ENCODE peak calls at places on chromosomes 2 and 18, in six cellular contexts. One of them, this sample, is unnamed.

GRCh38 chr2:100976634-100977391 is 25.3 kb upstream of the RPL31 start:
- DNase-seq in NCI-H82: no peak
- DNase-seq in GM10248: peak; percentile 79
- DNase-seq in KBM-7: no peak
- DNase-seq in HuH-7.5: no peak
- DNase-seq in HEK293T: no peak
- DNase-seq in this sample: no peak

GRCh38 chr2:239675856-239676715 is 275.3 kb upstream of the HDAC4 start:
- DNase-seq in NCI-H82: no peak
- DNase-seq in GM10248: no peak
- DNase-seq in KBM-7: no peak
- DNase-seq in HuH-7.5: no peak
- DNase-seq in HEK293T: no peak
- DNase-seq in this sample: no peak

GRCh38 chr2:136137982-136138381 is 20.0 kb upstream of the CXCR4 start:
- DNase-seq in NCI-H82: no peak
- DNase-seq in GM10248: no peak
- DNase-seq in KBM-7: no peak
- DNase-seq in HuH-7.5: no peak
- DNase-seq in HEK293T: no peak
- DNase-seq in this sample: no peak

GRCh38 chr2:197929886-197930227 is 125.5 kb downstream of the PLCL1 start:
- DNase-seq in NCI-H82: no peak
- DNase-seq in GM10248: no peak
- DNase-seq in KBM-7: no peak
- DNase-seq in HuH-7.5: no peak
- DNase-seq in HEK293T: no peak
- DNase-seq in this sample: no peak

GRCh38 chr18:79368681-79369080 is 27.0 kb upstream of the NFATC1 start:
- DNase-seq in NCI-H82: no peak
- DNase-seq in GM10248: no peak
- DNase-seq in KBM-7: peak; percentile 55
- DNase-seq in HuH-7.5: no peak
- DNase-seq in HEK293T: no peak
- DNase-seq in this sample: no peak

GRCh38 chr2:45681675-45682074 is 30.2 kb downstream of the PRKCE start:
- DNase-seq in NCI-H82: no peak
- DNase-seq in GM10248: peak; percentile 59
- DNase-seq in KBM-7: no peak
- DNase-seq in HuH-7.5: peak; percentile 16
- DNase-seq in HEK293T: peak; percentile 12
- DNase-seq in this sample: no peak

GRCh38 chr2:210553371-210553770 is 3.0 kb upstream of the CPS1 start:
- DNase-seq in NCI-H82: no peak
- DNase-seq in GM10248: no peak
- DNase-seq in KBM-7: no peak
- DNase-seq in HuH-7.5: no peak
- DNase-seq in HEK293T: no peak
- DNase-seq in this sample: no peak

GRCh38 chr2:691825-692224 is 14.6 kb upstream of the TMEM18 start:
- DNase-seq in NCI-H82: no peak
- DNase-seq in GM10248: no peak
- DNase-seq in KBM-7: no peak
- DNase-seq in HuH-7.5: no peak
- DNase-seq in HEK293T: no peak
- DNase-seq in this sample: no peak

GRCh38 chr2:105744091-105744908 is 412 bp upstream of the NCK2 start:
- DNase-seq in NCI-H82: peak; percentile 77
- DNase-seq in GM10248: peak; percentile 91
- DNase-seq in KBM-7: no peak
- DNase-seq in HuH-7.5: peak; percentile 77
- DNase-seq in HEK293T: peak; percentile 79
- DNase-seq in this sample: peak; percentile 85

GRCh38 chr2:82795446-82795845 is 1663.6 kb downstream of the SUCLG1 start:
- DNase-seq in NCI-H82: no peak
- DNase-seq in GM10248: no peak
- DNase-seq in KBM-7: no peak
- DNase-seq in HuH-7.5: no peak
- DNase-seq in HEK293T: no peak
- DNase-seq in this sample: no peak

GRCh38 chr18:40984856-40985255 is 970.2 kb upstream of the PIK3C3 start:
- DNase-seq in NCI-H82: no peak
- DNase-seq in GM10248: no peak
- DNase-seq in KBM-7: no peak
- DNase-seq in HuH-7.5: no peak
- DNase-seq in HEK293T: no peak
- DNase-seq in this sample: no peak

GRCh38 chr18:49849331-49850217 is 36.2 kb upstream of the ACAA2 start:
- DNase-seq in NCI-H82: no peak
- DNase-seq in GM10248: no peak
- DNase-seq in KBM-7: peak; percentile 14
- DNase-seq in HuH-7.5: peak; percentile 31
- DNase-seq in HEK293T: peak; percentile 10
- DNase-seq in this sample: peak; percentile 80

GRCh38 chr18:69491576-69491975 is 90.9 kb downstream of the DOK6 start:
- DNase-seq in NCI-H82: no peak
- DNase-seq in GM10248: no peak
- DNase-seq in KBM-7: no peak
- DNase-seq in HuH-7.5: no peak
- DNase-seq in HEK293T: no peak
- DNase-seq in this sample: no peak

GRCh38 chr2:21043744-21044532 is at the start of gene APOB:
- DNase-seq in NCI-H82: no peak
- DNase-seq in GM10248: no peak
- DNase-seq in KBM-7: no peak
- DNase-seq in HuH-7.5: no peak
- DNase-seq in HEK293T: no peak
- DNase-seq in this sample: peak; percentile 19

GRCh38 chr18:24885266-24885665 is 424.8 kb downstream of the HRH4 start:
- DNase-seq in NCI-H82: no peak
- DNase-seq in GM10248: no peak
- DNase-seq in KBM-7: no peak
- DNase-seq in HuH-7.5: no peak
- DNase-seq in HEK293T: no peak
- DNase-seq in this sample: no peak

GRCh38 chr2:106193491-106193976 is 567 bp downstream of the UXS1 start:
- DNase-seq in NCI-H82: peak; percentile 58
- DNase-seq in GM10248: peak; percentile 39
- DNase-seq in KBM-7: no peak
- DNase-seq in HuH-7.5: peak; percentile 42
- DNase-seq in HEK293T: peak; percentile 42
- DNase-seq in this sample: peak; percentile 75

GRCh38 chr2:26164231-26164630 is 8.7 kb upstream of the GAREM2 start:
- DNase-seq in NCI-H82: peak; percentile 25
- DNase-seq in GM10248: no peak
- DNase-seq in KBM-7: no peak
- DNase-seq in HuH-7.5: no peak
- DNase-seq in HEK293T: no peak
- DNase-seq in this sample: no peak

GRCh38 chr2:113070606-113070975 is 2.8 kb downstream of the IL1F10 start:
- DNase-seq in NCI-H82: no peak
- DNase-seq in GM10248: no peak
- DNase-seq in KBM-7: no peak
- DNase-seq in HuH-7.5: no peak
- DNase-seq in HEK293T: no peak
- DNase-seq in this sample: no peak

GRCh38 chr18:33830210-33830609 is 252.2 kb downstream of the ASXL3 start:
- DNase-seq in NCI-H82: no peak
- DNase-seq in GM10248: no peak
- DNase-seq in KBM-7: no peak
- DNase-seq in HuH-7.5: no peak
- DNase-seq in HEK293T: no peak
- DNase-seq in this sample: no peak

GRCh38 chr2:164620873-164621760 is at the start of gene GRB14:
- DNase-seq in NCI-H82: peak; percentile 86
- DNase-seq in GM10248: no peak
- DNase-seq in KBM-7: no peak
- DNase-seq in HuH-7.5: peak; percentile 68
- DNase-seq in HEK293T: peak; percentile 70
- DNase-seq in this sample: peak; percentile 51

GRCh38 chr2:21118302-21118920 is 5.4 kb upstream of the TDRD15 start:
- DNase-seq in NCI-H82: peak; percentile 76
- DNase-seq in GM10248: peak; percentile 28
- DNase-seq in KBM-7: peak; percentile 65
- DNase-seq in HuH-7.5: peak; percentile 25
- DNase-seq in HEK293T: peak; percentile 20
- DNase-seq in this sample: peak; percentile 5

GRCh38 chr2:98654702-98655488 is 46.5 kb downstream of the UNC50 start:
- DNase-seq in NCI-H82: no peak
- DNase-seq in GM10248: no peak
- DNase-seq in KBM-7: peak; percentile 54
- DNase-seq in HuH-7.5: no peak
- DNase-seq in HEK293T: no peak
- DNase-seq in this sample: no peak